ENCODE peak calls at places on chromosomes 16 and 17, in ten cellular contexts. P is germinal center; V is DMS 273 treated with DMSO at 0.1 percent for 48 hours; D is midbrain; R is Caco-2; U is NCI-H1436; F is SIG-M5; I is epithelial cell of esophagus; O is activated CD4-positive, alpha-beta T cell treated with anti-CD3 and anti-CD28 coated beads, Interleukin-2, amount 50 U/mL, for 48 hours; J is stimulated activated CD4-positive, alpha-beta T cell treated with anti-CD3 and anti-CD28 coated beads, Interleukin-15, amount 100 ng/mL, for 24 hours. C is an unnamed sample.
A peak's percentile ranks its signal among the peaks of the same experiment; 100 is the strongest.

GRCh38 chr17:75619506-75620431 is 13.5 kb upstream of the SMIM5 start:
- DNase-seq in P (peak; percentile 31), V (peak; percentile 33), D (no peak), R (peak; percentile 73), U (no peak), F (no peak), I (peak; percentile 45), O (peak; percentile 30), J (peak; percentile 42), C (no peak)

GRCh38 chr17:36705651-36706436 is 104.5 kb downstream of the MRM1 start:
- DNase-seq in P (peak; percentile 63), V (peak; percentile 31), D (no peak), R (peak; percentile 58), U (peak; percentile 75), F (no peak), I (peak; percentile 57), O (peak; percentile 64), J (peak; percentile 64), C (peak; percentile 69)

GRCh38 chr17:42849031-42849430 is 2.0 kb upstream of the AOC3 start:
- DNase-seq in P (no peak), V (no peak), D (no peak), R (no peak), U (no peak), F (no peak), I (no peak), O (no peak), J (no peak), C (no peak)

GRCh38 chr17:66677201-66677981 is 157.5 kb upstream of the CACNG5 start:
- DNase-seq in P (no peak), V (no peak), D (no peak), R (no peak), U (no peak), F (no peak), I (peak; percentile 95), O (no peak), J (no peak), C (no peak)

GRCh38 chr17:64747938-64748540 is 85.9 kb upstream of the SMURF2 start:
- DNase-seq in P (no peak), V (no peak), D (no peak), R (no peak), U (no peak), F (no peak), I (peak; percentile 14), O (no peak), J (no peak), C (no peak)

GRCh38 chr16:54136276-54136625 is 150.3 kb downstream of the IRX3 start:
- DNase-seq in P (no peak), V (no peak), D (no peak), R (no peak), U (no peak), F (no peak), I (peak; percentile 67), O (no peak), J (no peak), C (no peak)

GRCh38 chr17:73291260-73291801 is 20.5 kb downstream of the CDC42EP4 start:
- DNase-seq in P (no peak), V (no peak), D (no peak), R (no peak), U (no peak), F (no peak), I (peak; percentile 72), O (peak; percentile 23), J (peak; percentile 7), C (no peak)

GRCh38 chr17:12342161-12342560 is 321.5 kb downstream of the MAP2K4 start:
- DNase-seq in P (no peak), V (no peak), D (no peak), R (no peak), U (no peak), F (no peak), I (no peak), O (no peak), J (no peak), C (no peak)

GRCh38 chr16:76946879-76947278 is 244.1 kb upstream of the MON1B start:
- DNase-seq in P (no peak), V (peak; percentile 11), D (no peak), R (no peak), U (no peak), F (no peak), I (peak; percentile 87), O (no peak), J (no peak), C (no peak)

GRCh38 chr16:25888873-25889272 is 197.1 kb downstream of the HS3ST4 start:
- DNase-seq in P (no peak), V (no peak), D (no peak), R (no peak), U (no peak), F (no peak), I (no peak), O (no peak), J (no peak), C (no peak)

GRCh38 chr17:41048441-41048840 is 1.3 kb upstream of the KRTAP2-1 start:
- DNase-seq in P (no peak), V (no peak), D (no peak), R (peak; percentile 48), U (no peak), F (no peak), I (peak; percentile 53), O (no peak), J (no peak), C (no peak)

GRCh38 chr17:6654816-6655731 is 3.5 kb downstream of the C17orf100 start:
- DNase-seq in P (peak; percentile 10), V (no peak), D (no peak), R (no peak), U (peak; percentile 24), F (no peak), I (peak; percentile 92), O (no peak), J (no peak), C (no peak)

GRCh38 chr16:78684040-78684611 is 584.7 kb downstream of the WWOX start:
- DNase-seq in P (no peak), V (no peak), D (no peak), R (peak; percentile 54), U (no peak), F (no peak), I (peak; percentile 98), O (no peak), J (no peak), C (no peak)

GRCh38 chr16:3171855-3172593 is 16.0 kb upstream of the OR1F1 start:
- DNase-seq in P (no peak), V (peak; percentile 90), D (no peak), R (no peak), U (no peak), F (no peak), I (peak; percentile 73), O (peak; percentile 78), J (peak; percentile 80), C (no peak)

GRCh38 chr16:87202346-87202745 is 114.8 kb downstream of the C16orf95 start:
- DNase-seq in P (no peak), V (no peak), D (no peak), R (no peak), U (no peak), F (no peak), I (no peak), O (no peak), J (no peak), C (no peak)

GRCh38 chr17:55577687-55578086 is 66.4 kb upstream of the SMIM36 start:
- DNase-seq in P (peak; percentile 19), V (no peak), D (no peak), R (no peak), U (no peak), F (no peak), I (no peak), O (peak; percentile 73), J (peak; percentile 69), C (no peak)

GRCh38 chr17:4796550-4796915 is 569 bp downstream of the PSMB6 start:
- DNase-seq in P (no peak), V (no peak), D (no peak), R (no peak), U (no peak), F (no peak), I (peak; percentile 50), O (peak; percentile 62), J (peak; percentile 70), C (no peak)

GRCh38 chr16:84834403-84834772 is 14.6 kb downstream of the CRISPLD2 start:
- DNase-seq in P (no peak), V (no peak), D (no peak), R (no peak), U (no peak), F (no peak), I (no peak), O (no peak), J (no peak), C (peak; percentile 89)

GRCh38 chr17:35001549-35001948 is 21.2 kb downstream of the LIG3 start:
- DNase-seq in P (no peak), V (no peak), D (no peak), R (no peak), U (no peak), F (no peak), I (no peak), O (no peak), J (no peak), C (no peak)

GRCh38 chr17:4708436-4708835 is 2.0 kb upstream of the ARRB2 start:
- DNase-seq in P (no peak), V (no peak), D (no peak), R (peak; percentile 81), U (peak; percentile 53), F (no peak), I (no peak), O (peak; percentile 68), J (peak; percentile 73), C (peak; percentile 70)

GRCh38 chr16:77212736-77213541 is 13.7 kb downstream of the SYCE1L start:
- DNase-seq in P (peak; percentile 86), V (no peak), D (no peak), R (peak; percentile 67), U (peak; percentile 66), F (no peak), I (peak; percentile 68), O (peak; percentile 78), J (peak; percentile 81), C (no peak)

GRCh38 chr17:39923836-39924690 is 3.3 kb downstream of the ORMDL3 start:
- DNase-seq in P (no peak), V (no peak), D (no peak), R (no peak), U (no peak), F (no peak), I (no peak), O (no peak), J (no peak), C (no peak)